ENCODE peak calls at places on chromosome 21, in eight cellular contexts. F is fibroblast of the conjunctiva, L is heart right ventricle, E is kidney, Q is GM04504, J is NCI-H524, C is mammary epithelial cell, Y is astrocyte of the cerebellum. B is an unnamed sample.

GRCh38 chr21:17414766-17415165 is 98.1 kb upstream of the CXADR start:
- DNase-seq in F (no peak), C (no peak), J (no peak), Q (no peak), Y (no peak), E (no peak), L (no peak), B (no peak)

GRCh38 chr21:28742527-28742926 is 250.2 kb downstream of the LTN1 start:
- DNase-seq in Q (no peak), E (no peak), Y (peak; percentile 32), C (peak; percentile 34), F (peak; percentile 47), L (no peak), J (no peak), B (no peak)

GRCh38 chr21:45590246-45590725 is 48.0 kb upstream of the SLC19A1 start:
- DNase-seq in L (peak; percentile 51), Y (no peak), Q (no peak), J (no peak), F (peak; percentile 28), C (peak; percentile 7), E (peak; percentile 92), B (no peak)

GRCh38 chr21:27885296-27885711 is 918.4 kb upstream of the ADAMTS5 start:
- DNase-seq in E (peak; percentile 59), F (no peak), L (no peak), C (no peak), Q (no peak), J (no peak), Y (no peak), B (no peak)

GRCh38 chr21:15768853-15769252 is 39.1 kb downstream of the USP25 start:
- DNase-seq in E (no peak), F (no peak), Q (no peak), C (no peak), L (no peak), J (no peak), Y (no peak), B (no peak)

GRCh38 chr21:36247316-36247715 is 72.7 kb upstream of the MORC3 start:
- DNase-seq in Y (peak; percentile 34), F (no peak), L (no peak), J (no peak), Q (no peak), C (no peak), E (no peak), B (no peak)

GRCh38 chr21:39125752-39126485 is 57.3 kb downstream of the PSMG1 start:
- DNase-seq in F (peak; percentile 69), E (no peak), Y (peak; percentile 53), C (peak; percentile 62), L (peak; percentile 67), Q (peak; percentile 46), J (peak; percentile 51), B (peak; percentile 64)

GRCh38 chr21:15058718-15059316 is 6.0 kb downstream of the NRIP1 start:
- DNase-seq in Q (no peak), E (no peak), L (no peak), F (no peak), J (no peak), Y (no peak), C (peak; percentile 29), B (no peak)

GRCh38 chr21:26041441-26042180 is 129.0 kb downstream of the APP start:
- DNase-seq in L (no peak), Y (no peak), C (peak; percentile 31), F (peak; percentile 74), Q (no peak), E (no peak), J (no peak), B (no peak)

GRCh38 chr21:28492127-28492526 is 500.6 kb downstream of the LTN1 start:
- DNase-seq in Y (no peak), F (no peak), C (no peak), Q (no peak), L (no peak), E (no peak), J (no peak), B (no peak)

GRCh38 chr21:37407719-37408455 is 41.3 kb downstream of the DYRK1A start:
- DNase-seq in Q (no peak), E (no peak), F (no peak), J (no peak), C (peak; percentile 7), Y (no peak), L (no peak), B (no peak)

GRCh38 chr21:9763306-9763705 is 758.1 kb upstream of the TPTE start:
- DNase-seq in Q (no peak), F (no peak), Y (no peak), L (no peak), J (no peak), E (no peak), C (no peak), B (no peak)

GRCh38 chr21:14754259-14754604 is 208.1 kb upstream of the SAMSN1 start:
- DNase-seq in Q (no peak), C (no peak), Y (no peak), F (no peak), J (no peak), L (no peak), E (no peak), B (no peak)

GRCh38 chr21:31733521-31734149 is 1.7 kb upstream of the SCAF4 start:
- DNase-seq in L (no peak), C (no peak), Y (no peak), F (no peak), Q (no peak), E (no peak), J (no peak), B (no peak)

GRCh38 chr21:41482321-41482720 is 25.6 kb downstream of the TMPRSS2 start:
- DNase-seq in L (no peak), Y (peak; percentile 91), E (no peak), J (no peak), F (no peak), C (peak; percentile 23), Q (no peak), B (no peak)

GRCh38 chr21:28111151-28111619 is 881.5 kb downstream of the LTN1 start:
- DNase-seq in E (no peak), Y (peak; percentile 94), C (no peak), F (peak; percentile 97), J (no peak), L (peak; percentile 83), Q (peak; percentile 92), B (peak; percentile 62)

GRCh38 chr21:41360072-41360821 is 1.6 kb upstream of the MX2 start:
- DNase-seq in Q (peak; percentile 36), C (peak; percentile 21), F (no peak), Y (no peak), E (peak; percentile 83), J (no peak), L (no peak), B (no peak)

GRCh38 chr21:29670228-29670627 is 269.6 kb downstream of the GRIK1 start:
- DNase-seq in Y (no peak), E (no peak), L (no peak), F (no peak), Q (no peak), C (no peak), J (no peak), B (no peak)

GRCh38 chr21:41431788-41432548 is 5.9 kb downstream of the MX1 start:
- DNase-seq in L (no peak), Q (no peak), Y (no peak), E (no peak), F (no peak), C (no peak), J (no peak), B (no peak)

GRCh38 chr21:45593162-45594022 is 50.1 kb upstream of the PCBP3 start:
- DNase-seq in Q (no peak), Y (no peak), E (peak; percentile 52), C (no peak), F (no peak), J (no peak), L (no peak), B (no peak)

GRCh38 chr21:31926498-31926897 is 53.7 kb downstream of the HUNK start:
- DNase-seq in E (no peak), C (no peak), Q (no peak), F (no peak), L (no peak), J (no peak), Y (no peak), B (no peak)

GRCh38 chr21:45102391-45102932 is 28.1 kb downstream of the ADARB1 start:
- DNase-seq in Q (peak; percentile 42), F (no peak), C (peak; percentile 67), E (no peak), Y (no peak), L (no peak), J (no peak), B (no peak)

GRCh38 chr21:15221799-15222386 is 157.1 kb upstream of the NRIP1 start:
- DNase-seq in L (peak; percentile 68), Y (no peak), E (no peak), Q (no peak), J (peak; percentile 63), F (peak; percentile 36), C (peak; percentile 96), B (no peak)

GRCh38 chr21:39529026-39529425 is 77.3 kb downstream of the SH3BGR start:
- DNase-seq in E (no peak), F (no peak), C (no peak), J (no peak), Q (no peak), Y (no peak), L (no peak), B (no peak)

GRCh38 chr21:30256100-30256499 is 26.6 kb downstream of the KRTAP24-1 start:
- DNase-seq in Q (no peak), F (no peak), C (peak; percentile 88), E (no peak), J (no peak), L (no peak), Y (no peak), B (no peak)

GRCh38 chr21:41433566-41433965 is 7.5 kb downstream of the MX1 start:
- DNase-seq in Q (no peak), F (no peak), J (no peak), C (no peak), L (no peak), Y (no peak), E (no peak), B (no peak)

GRCh38 chr21:16751705-16752104 is 761.1 kb upstream of the CXADR start:
- DNase-seq in F (no peak), Q (no peak), J (no peak), E (no peak), L (no peak), Y (no peak), C (no peak), B (no peak)

GRCh38 chr21:27201197-27201596 is 234.3 kb upstream of the ADAMTS5 start:
- DNase-seq in F (peak; percentile 39), Q (no peak), J (no peak), C (no peak), E (no peak), L (no peak), Y (no peak), B (no peak)

GRCh38 chr21:33578959-33579542 is 9.4 kb downstream of the DONSON start:
- DNase-seq in C (peak; percentile 50), J (no peak), F (no peak), Y (no peak), Q (peak; percentile 17), E (no peak), L (no peak), B (no peak)

GRCh38 chr21:35275776-35276175 is 226.7 kb upstream of the RUNX1 start:
- DNase-seq in C (peak; percentile 98), E (no peak), Q (no peak), F (no peak), J (no peak), L (no peak), Y (no peak), B (no peak)

GRCh38 chr21:33025471-33026298 is at the start of gene OLIG2:
- DNase-seq in Q (no peak), C (no peak), E (no peak), J (peak; percentile 98), Y (no peak), L (no peak), F (no peak), B (no peak)

GRCh38 chr21:15279484-15279883 is 214.7 kb upstream of the NRIP1 start:
- DNase-seq in F (no peak), Y (no peak), L (no peak), J (no peak), E (no peak), Q (no peak), C (no peak), B (no peak)

GRCh38 chr21:35212393-35213127 is 163.5 kb upstream of the RUNX1 start:
- DNase-seq in L (peak; percentile 45), Q (no peak), F (no peak), C (peak; percentile 69), Y (no peak), E (no peak), J (no peak), B (no peak)

GRCh38 chr21:32812035-32812434 is 40.5 kb upstream of the PAXBP1 start:
- DNase-seq in L (no peak), C (no peak), F (no peak), Y (no peak), Q (no peak), E (no peak), J (no peak), B (no peak)

B was measured in ureter.